ENCODE peak calls at places on chromosome 20, in eight cellular contexts. B is fibroblast of lung; A is ACHN; I is HEK293T; P is memory B cell; G is H1; O is stimulated activated CD4-positive, alpha-beta T cell treated with anti-CD3 and anti-CD28 coated beads, Interleukin-2, amount 100 ng/mL, for 48 hours; X is T-helper 2 cell. T is an unnamed sample.

GRCh38 chr20:13765299-13765698 is 19.4 kb downstream of the ESF1 start:
- DNase-seq in O (no peak), P (no peak), B (no peak), I (no peak), G (no peak), X (no peak), A (no peak), T (no peak)

GRCh38 chr20:59662161-59662560 is 57.8 kb downstream of the PHACTR3 start:
- DNase-seq in X (no peak), G (no peak), A (no peak), P (no peak), B (no peak), I (no peak), O (no peak), T (no peak)

GRCh38 chr20:20593447-20594170 is 118.8 kb downstream of the RALGAPA2 start:
- DNase-seq in B (peak), A (peak), X (no peak), G (peak), P (no peak), I (peak), O (peak), T (no peak)

GRCh38 chr20:36604952-36605308 is 649 bp upstream of the RAB5IF start:
- DNase-seq in O (peak), X (peak), A (no peak), I (no peak), G (no peak), B (no peak), P (no peak), T (peak)

GRCh38 chr20:22385602-22386299 is 198.6 kb downstream of the FOXA2 start:
- DNase-seq in B (no peak), X (no peak), G (no peak), I (no peak), O (no peak), A (peak), P (no peak), T (no peak)

GRCh38 chr20:4476903-4477302 is 244.8 kb upstream of the PRND start:
- DNase-seq in A (peak), O (no peak), I (no peak), G (no peak), X (no peak), B (peak), P (no peak), T (no peak)

GRCh38 chr20:34527016-34527415 is 10.8 kb downstream of the DYNLRB1 start:
- DNase-seq in P (no peak), I (no peak), X (no peak), B (no peak), O (no peak), A (no peak), G (no peak), T (no peak)

GRCh38 chr20:719816-720215 is 44.2 kb upstream of the SCRT2 start:
- DNase-seq in G (no peak), X (no peak), A (no peak), I (no peak), B (no peak), O (no peak), P (no peak), T (no peak)

GRCh38 chr20:48064929-48065328 is 279.6 kb upstream of the SULF2 start:
- DNase-seq in I (no peak), B (peak), P (no peak), G (no peak), O (no peak), A (peak), X (no peak), T (no peak)

GRCh38 chr20:24948939-24949679 is at the start of gene CST7:
- DNase-seq in O (peak), A (no peak), I (no peak), G (no peak), X (peak), P (no peak), B (peak), T (no peak)

GRCh38 chr20:19932170-19932667 is 84.9 kb upstream of the NAA20 start:
- DNase-seq in G (no peak), B (peak), A (no peak), I (no peak), P (no peak), O (no peak), X (no peak), T (no peak)

GRCh38 chr20:58457083-58457680 is 58.0 kb downstream of the APCDD1L start:
- DNase-seq in A (no peak), X (no peak), I (no peak), P (no peak), B (peak), G (no peak), O (no peak), T (no peak)

GRCh38 chr20:37804584-37805566 is 98.1 kb upstream of the VSTM2L start:
- DNase-seq in B (no peak), I (no peak), G (no peak), X (no peak), A (no peak), P (peak), O (no peak), T (peak)

GRCh38 chr20:381581-382290 is 1.2 kb downstream of the TRIB3 start:
- DNase-seq in O (peak), I (peak), P (peak), X (peak), G (peak), B (peak), A (peak), T (peak)

T was measured in GM12892.